ENCODE peak calls at places on chromosomes 12 and 14, in ten cellular contexts. I, X, A, L, B, Z, E, H, W and F are unnamed samples.

GRCh38 chr12:81896771-81897170 is 137.6 kb upstream of the PPFIA2 start:
- DNase-seq in I (no peak), X (no peak), A (no peak), L (no peak), B (no peak), Z (no peak), E (no peak), H (no peak), W (no peak), F (no peak)

GRCh38 chr12:114848661-114849060 is 164.7 kb upstream of the TBX3 start:
- DNase-seq in I (peak; percentile 88), X (no peak), A (no peak), L (peak; percentile 64), B (peak; percentile 81), Z (peak; percentile 56), E (no peak), H (no peak), W (no peak), F (peak; percentile 89)

GRCh38 chr12:111287125-111287900 is 81.6 kb downstream of the PHETA1 start:
- DNase-seq in I (no peak), X (no peak), A (no peak), L (no peak), B (no peak), Z (no peak), E (peak; percentile 98), H (no peak), W (no peak), F (no peak)

GRCh38 chr14:24367506-24368214 is at the start of gene NFATC4:
- DNase-seq in I (peak; percentile 94), X (no peak), A (peak; percentile 90), L (peak; percentile 93), B (peak; percentile 95), Z (peak; percentile 90), E (peak; percentile 97), H (peak; percentile 79), W (peak; percentile 80), F (peak; percentile 95)

GRCh38 chr12:6302621-6303020 is 7.9 kb upstream of the PLEKHG6 start:
- DNase-seq in I (no peak), X (no peak), A (no peak), L (no peak), B (no peak), Z (no peak), E (no peak), H (no peak), W (no peak), F (no peak)

GRCh38 chr14:54652188-54652889 is 85.4 kb downstream of the SAMD4A start:
- DNase-seq in I (peak; percentile 99), X (no peak), A (no peak), L (peak; percentile 91), B (peak; percentile 98), Z (peak; percentile 99), E (no peak), H (no peak), W (no peak), F (peak; percentile 98)

GRCh38 chr12:74984631-74985030 is 225.0 kb downstream of the KCNC2 start:
- DNase-seq in I (no peak), X (no peak), A (no peak), L (no peak), B (no peak), Z (no peak), E (no peak), H (no peak), W (no peak), F (no peak)

GRCh38 chr14:80586116-80586515 is 355.4 kb downstream of the CEP128 start:
- DNase-seq in I (no peak), X (no peak), A (no peak), L (no peak), B (no peak), Z (no peak), E (no peak), H (no peak), W (no peak), F (no peak)

GRCh38 chr12:62834406-62834805 is 100.5 kb downstream of the PPM1H start:
- DNase-seq in I (no peak), X (no peak), A (no peak), L (no peak), B (no peak), Z (no peak), E (no peak), H (no peak), W (no peak), F (no peak)

GRCh38 chr12:18431776-18432175 is 170.5 kb downstream of the PIK3C2G start:
- DNase-seq in I (no peak), X (no peak), A (no peak), L (no peak), B (no peak), Z (no peak), E (no peak), H (no peak), W (no peak), F (no peak)

GRCh38 chr12:46983393-46983793 is 96.0 kb upstream of the PCED1B start:
- DNase-seq in I (no peak), X (no peak), A (no peak), L (no peak), B (no peak), Z (no peak), E (no peak), H (no peak), W (no peak), F (no peak)

GRCh38 chr12:117093918-117094630 is 5.1 kb downstream of the TESC start:
- DNase-seq in I (no peak), X (no peak), A (no peak), L (no peak), B (no peak), Z (no peak), E (no peak), H (no peak), W (no peak), F (no peak)

GRCh38 chr12:125081427-125081826 is 16.2 kb downstream of the AACS start:
- DNase-seq in I (no peak), X (no peak), A (peak; percentile 98), L (no peak), B (no peak), Z (no peak), E (peak; percentile 92), H (no peak), W (no peak), F (no peak)

GRCh38 chr14:27672047-27672446 is 1074.2 kb upstream of the NOVA1 start:
- DNase-seq in I (no peak), X (no peak), A (no peak), L (no peak), B (no peak), Z (no peak), E (no peak), H (no peak), W (no peak), F (no peak)

GRCh38 chr12:83971781-83972180 is 940.8 kb downstream of the SLC6A15 start:
- DNase-seq in I (no peak), X (no peak), A (no peak), L (no peak), B (peak; percentile 14), Z (no peak), E (no peak), H (no peak), W (no peak), F (no peak)

GRCh38 chr14:54890794-54891193 is 11.8 kb downstream of the GCH1 start:
- DNase-seq in I (no peak), X (no peak), A (no peak), L (no peak), B (no peak), Z (no peak), E (no peak), H (peak; percentile 51), W (no peak), F (no peak)

GRCh38 chr12:56931474-56931978 is 2.7 kb downstream of the SDR9C7 start:
- DNase-seq in I (peak; percentile 27), X (no peak), A (no peak), L (no peak), B (peak; percentile 18), Z (peak; percentile 34), E (peak; percentile 7), H (no peak), W (peak; percentile 49), F (peak; percentile 14)

GRCh38 chr14:31000629-31001338 is 24.7 kb upstream of the AP4S1 start:
- DNase-seq in I (no peak), X (no peak), A (no peak), L (no peak), B (no peak), Z (no peak), E (no peak), H (no peak), W (no peak), F (no peak)

GRCh38 chr12:47814539-47815170 is 5.0 kb downstream of the HDAC7 start:
- DNase-seq in I (no peak), X (no peak), A (no peak), L (no peak), B (no peak), Z (no peak), E (no peak), H (no peak), W (no peak), F (no peak)

GRCh38 chr14:68088463-68088862 is 268.9 kb downstream of the RAD51B start:
- DNase-seq in I (peak; percentile 45), X (no peak), A (peak; percentile 73), L (no peak), B (no peak), Z (no peak), E (no peak), H (no peak), W (no peak), F (no peak)

GRCh38 chr12:11906284-11906935 is 164.3 kb upstream of the BCL2L14 start:
- DNase-seq in I (peak; percentile 64), X (no peak), A (no peak), L (peak; percentile 73), B (peak; percentile 36), Z (no peak), E (no peak), H (no peak), W (no peak), F (no peak)

GRCh38 chr14:55532645-55533309 is 47.2 kb upstream of the KTN1 start:
- DNase-seq in I (no peak), X (no peak), A (no peak), L (no peak), B (no peak), Z (no peak), E (no peak), H (no peak), W (no peak), F (no peak)

GRCh38 chr14:80955434-80955939 is at the start of gene TSHR:
- DNase-seq in I (no peak), X (no peak), A (no peak), L (peak; percentile 8), B (no peak), Z (no peak), E (peak; percentile 28), H (no peak), W (no peak), F (no peak)

GRCh38 chr14:50773632-50774541 is 57.1 kb downstream of the NIN start:
- DNase-seq in I (peak; percentile 62), X (no peak), A (no peak), L (peak; percentile 64), B (peak; percentile 60), Z (no peak), E (peak; percentile 60), H (peak; percentile 39), W (no peak), F (peak; percentile 59)